ENCODE peak calls at places on chromosomes 13 and 19, in eight cellular contexts. One of them, this sample, is unnamed.

GRCh38 chr19:46471116-46471733 is at the start of gene PNMA8A:
- DNase-seq in NB4: no peak
- DNase-seq in H1: peak; percentile 74
- DNase-seq in A549: peak; percentile 65
- DNase-seq in K562: peak; percentile 92
- DNase-seq in GM12878: no peak
- DNase-seq in endothelial cell of umbilical vein: peak; percentile 54
- DNase-seq in HepG2: no peak
- DNase-seq in this sample: no peak

GRCh38 chr19:45716314-45717130 is 14.2 kb downstream of the FBXO46 start:
- DNase-seq in NB4: peak; percentile 9
- DNase-seq in H1: no peak
- DNase-seq in A549: peak; percentile 50
- DNase-seq in K562: peak; percentile 31
- DNase-seq in GM12878: no peak
- DNase-seq in endothelial cell of umbilical vein: peak; percentile 49
- DNase-seq in HepG2: no peak
- DNase-seq in this sample: no peak

GRCh38 chr13:110680852-110681251 is 25.1 kb downstream of the CARS2 start:
- DNase-seq in NB4: peak; percentile 40
- DNase-seq in H1: no peak
- DNase-seq in A549: peak; percentile 43
- DNase-seq in K562: peak; percentile 43
- DNase-seq in GM12878: no peak
- DNase-seq in endothelial cell of umbilical vein: peak; percentile 20
- DNase-seq in HepG2: peak; percentile 41
- DNase-seq in this sample: peak; percentile 10

GRCh38 chr19:18257503-18258470 is 16.5 kb downstream of the IQCN start:
- DNase-seq in NB4: no peak
- DNase-seq in H1: no peak
- DNase-seq in A549: no peak
- DNase-seq in K562: no peak
- DNase-seq in GM12878: no peak
- DNase-seq in endothelial cell of umbilical vein: no peak
- DNase-seq in HepG2: no peak
- DNase-seq in this sample: no peak

GRCh38 chr19:49502866-49503581 is 6.8 kb downstream of the RPS11 start:
- DNase-seq in NB4: peak; percentile 67
- DNase-seq in H1: no peak
- DNase-seq in A549: peak; percentile 69
- DNase-seq in K562: peak; percentile 24
- DNase-seq in GM12878: no peak
- DNase-seq in endothelial cell of umbilical vein: peak; percentile 83
- DNase-seq in HepG2: peak; percentile 74
- DNase-seq in this sample: peak; percentile 54

GRCh38 chr19:23409392-23410048 is 14.2 kb upstream of the ZNF91 start:
- DNase-seq in NB4: no peak
- DNase-seq in H1: no peak
- DNase-seq in A549: no peak
- DNase-seq in K562: no peak
- DNase-seq in GM12878: no peak
- DNase-seq in endothelial cell of umbilical vein: no peak
- DNase-seq in HepG2: no peak
- DNase-seq in this sample: no peak

GRCh38 chr13:95124959-95125358 is 176.3 kb downstream of the ABCC4 start:
- DNase-seq in NB4: no peak
- DNase-seq in H1: no peak
- DNase-seq in A549: no peak
- DNase-seq in K562: no peak
- DNase-seq in GM12878: no peak
- DNase-seq in endothelial cell of umbilical vein: no peak
- DNase-seq in HepG2: no peak
- DNase-seq in this sample: no peak

GRCh38 chr13:106685142-106685541 is 117.2 kb upstream of the ARGLU1 start:
- DNase-seq in NB4: no peak
- DNase-seq in H1: no peak
- DNase-seq in A549: no peak
- DNase-seq in K562: no peak
- DNase-seq in GM12878: no peak
- DNase-seq in endothelial cell of umbilical vein: no peak
- DNase-seq in HepG2: no peak
- DNase-seq in this sample: no peak

GRCh38 chr19:10043286-10043927 is 30.1 kb downstream of the RDH8 start:
- DNase-seq in NB4: no peak
- DNase-seq in H1: no peak
- DNase-seq in A549: no peak
- DNase-seq in K562: no peak
- DNase-seq in GM12878: no peak
- DNase-seq in endothelial cell of umbilical vein: no peak
- DNase-seq in HepG2: no peak
- DNase-seq in this sample: no peak

GRCh38 chr19:15289673-15290072 is 42.7 kb downstream of the BRD4 start:
- DNase-seq in NB4: no peak
- DNase-seq in H1: no peak
- DNase-seq in A549: no peak
- DNase-seq in K562: no peak
- DNase-seq in GM12878: no peak
- DNase-seq in endothelial cell of umbilical vein: no peak
- DNase-seq in HepG2: no peak
- DNase-seq in this sample: no peak

GRCh38 chr13:35771898-35772297 is 295.4 kb upstream of the MAB21L1 start:
- DNase-seq in NB4: no peak
- DNase-seq in H1: peak; percentile 3
- DNase-seq in A549: no peak
- DNase-seq in K562: no peak
- DNase-seq in GM12878: no peak
- DNase-seq in endothelial cell of umbilical vein: no peak
- DNase-seq in HepG2: no peak
- DNase-seq in this sample: no peak

GRCh38 chr13:49585220-49586157 is at the start of gene RCBTB1:
- DNase-seq in NB4: peak; percentile 85
- DNase-seq in H1: no peak
- DNase-seq in A549: peak; percentile 69
- DNase-seq in K562: peak; percentile 91
- DNase-seq in GM12878: no peak
- DNase-seq in endothelial cell of umbilical vein: peak; percentile 69
- DNase-seq in HepG2: peak; percentile 52
- DNase-seq in this sample: peak; percentile 18

GRCh38 chr13:20441879-20442278 is 83.8 kb downstream of the CRYL1 start:
- DNase-seq in NB4: no peak
- DNase-seq in H1: no peak
- DNase-seq in A549: no peak
- DNase-seq in K562: no peak
- DNase-seq in GM12878: no peak
- DNase-seq in endothelial cell of umbilical vein: no peak
- DNase-seq in HepG2: no peak
- DNase-seq in this sample: peak; percentile 62

GRCh38 chr19:19368087-19368486 is 37.4 kb upstream of the GATAD2A start:
- DNase-seq in NB4: peak; percentile 1
- DNase-seq in H1: no peak
- DNase-seq in A549: no peak
- DNase-seq in K562: no peak
- DNase-seq in GM12878: no peak
- DNase-seq in endothelial cell of umbilical vein: no peak
- DNase-seq in HepG2: no peak
- DNase-seq in this sample: no peak

GRCh38 chr19:45955905-45956608 is 17.6 kb downstream of the NOVA2 start:
- DNase-seq in NB4: peak; percentile 70
- DNase-seq in H1: no peak
- DNase-seq in A549: no peak
- DNase-seq in K562: no peak
- DNase-seq in GM12878: no peak
- DNase-seq in endothelial cell of umbilical vein: peak; percentile 99
- DNase-seq in HepG2: peak; percentile 38
- DNase-seq in this sample: peak; percentile 35

GRCh38 chr19:44988896-44989563 is 12.2 kb upstream of the RELB start:
- DNase-seq in NB4: peak; percentile 48
- DNase-seq in H1: no peak
- DNase-seq in A549: peak; percentile 85
- DNase-seq in K562: peak; percentile 67
- DNase-seq in GM12878: no peak
- DNase-seq in endothelial cell of umbilical vein: peak; percentile 59
- DNase-seq in HepG2: peak; percentile 52
- DNase-seq in this sample: peak; percentile 26

GRCh38 chr19:3719868-3720532 is 11.8 kb downstream of the TJP3 start:
- DNase-seq in NB4: no peak
- DNase-seq in H1: no peak
- DNase-seq in A549: no peak
- DNase-seq in K562: no peak
- DNase-seq in GM12878: no peak
- DNase-seq in endothelial cell of umbilical vein: no peak
- DNase-seq in HepG2: no peak
- DNase-seq in this sample: no peak
- TF ChIP-seq POLR2A in NB4: no peak
- TF ChIP-seq POLR2A in H1: no peak
- TF ChIP-seq POLR2A in A549: no peak
- TF ChIP-seq POLR2A in K562: no peak
- TF ChIP-seq POLR2A in GM12878: no peak
- TF ChIP-seq POLR2A in endothelial cell of umbilical vein: no peak
- TF ChIP-seq POLR2A in HepG2: no peak
- TF ChIP-seq POLR2A in this sample: no peak

GRCh38 chr19:33395561-33396550 is 22.3 kb downstream of the CEBPG start:
- DNase-seq in NB4: no peak
- DNase-seq in H1: no peak
- DNase-seq in A549: no peak
- DNase-seq in K562: no peak
- DNase-seq in GM12878: no peak
- DNase-seq in endothelial cell of umbilical vein: no peak
- DNase-seq in HepG2: no peak
- DNase-seq in this sample: no peak
- TF ChIP-seq MAX in NB4: no peak
- TF ChIP-seq MAX in H1: no peak
- TF ChIP-seq MAX in A549: no peak
- TF ChIP-seq MAX in K562: no peak
- TF ChIP-seq MAX in GM12878: no peak
- TF ChIP-seq MAX in endothelial cell of umbilical vein: no peak
- TF ChIP-seq MAX in HepG2: no peak
- TF ChIP-seq MAX in this sample: no peak

DNA sequence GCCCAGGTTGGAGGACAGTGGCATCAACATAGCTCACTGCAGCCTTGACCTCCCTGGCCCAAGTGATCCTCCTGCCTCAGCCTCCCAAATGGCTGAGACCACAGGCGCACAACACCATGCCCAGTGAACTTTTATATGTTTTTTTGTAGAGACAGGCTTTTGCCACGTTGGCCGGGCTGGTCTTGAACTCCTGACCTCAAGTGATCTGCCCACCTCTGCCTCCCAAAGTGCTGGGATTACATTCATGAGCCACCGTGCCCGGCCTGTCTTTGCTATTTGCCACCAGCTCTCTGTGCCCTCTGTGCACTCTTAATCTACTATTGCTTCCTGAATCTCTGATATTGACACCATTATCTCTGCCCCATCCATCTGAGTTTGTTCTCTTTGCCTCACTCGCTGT is 34.3 kb upstream of the LRRC4B start:
- DNase-seq in NB4: no peak
- DNase-seq in H1: no peak
- DNase-seq in A549: no peak
- DNase-seq in K562: no peak
- DNase-seq in GM12878: no peak
- DNase-seq in endothelial cell of umbilical vein: no peak
- DNase-seq in HepG2: no peak
- DNase-seq in this sample: no peak
- TF ChIP-seq POLR2A in NB4: no peak
- TF ChIP-seq POLR2A in H1: no peak
- TF ChIP-seq POLR2A in A549: no peak
- TF ChIP-seq POLR2A in K562: no peak
- TF ChIP-seq POLR2A in GM12878: no peak
- TF ChIP-seq POLR2A in endothelial cell of umbilical vein: no peak
- TF ChIP-seq POLR2A in HepG2: no peak
- TF ChIP-seq POLR2A in this sample: no peak

GRCh38 chr19:13705928-13706447 is 58.3 kb upstream of the MRI1 start:
- DNase-seq in NB4: no peak
- DNase-seq in H1: no peak
- DNase-seq in A549: no peak
- DNase-seq in K562: peak; percentile 40
- DNase-seq in GM12878: no peak
- DNase-seq in endothelial cell of umbilical vein: no peak
- DNase-seq in HepG2: no peak
- DNase-seq in this sample: no peak
- TF ChIP-seq MAX in NB4: no peak
- TF ChIP-seq MAX in H1: no peak
- TF ChIP-seq MAX in A549: no peak
- TF ChIP-seq MAX in K562: no peak
- TF ChIP-seq MAX in GM12878: no peak
- TF ChIP-seq MAX in endothelial cell of umbilical vein: no peak
- TF ChIP-seq MAX in HepG2: no peak
- TF ChIP-seq MAX in this sample: no peak